ENCODE peak calls at places on chromosomes 11 and 22, in eight cellular contexts. I, W, T, Q, L, U, Y and B are unnamed samples.

GRCh38 chr11:114432893-114433292 is 6.4 kb upstream of the REXO2 start:
- DNase-seq in T (no peak), U (no peak), I (no peak), W (no peak), L (no peak), Y (no peak), Q (no peak), B (no peak)

GRCh38 chr22:20604092-20604747 is 96.8 kb downstream of the MED15 start:
- DNase-seq in I (no peak), U (no peak), T (no peak), Y (no peak), Q (no peak), W (no peak), L (no peak), B (no peak)

GRCh38 chr11:129613076-129613475 is 202.6 kb upstream of the TMEM45B start:
- DNase-seq in U (no peak), W (no peak), Y (peak; percentile 10), Q (no peak), L (no peak), T (no peak), I (no peak), B (no peak)

GRCh38 chr11:102046841-102047240 is 396 bp upstream of the CFAP300 start:
- DNase-seq in U (no peak), W (no peak), Q (no peak), Y (no peak), T (no peak), I (no peak), L (no peak), B (no peak)

GRCh38 chr11:104968856-104969776 is 742 bp upstream of the CASP4 start:
- DNase-seq in Y (peak; percentile 43), W (no peak), Q (no peak), U (peak; percentile 40), L (no peak), T (peak; percentile 34), I (no peak), B (no peak)

GRCh38 chr11:30489076-30489475 is 97.1 kb downstream of the MPPED2 start:
- DNase-seq in Y (no peak), L (no peak), T (no peak), Q (no peak), U (no peak), W (no peak), I (no peak), B (no peak)

GRCh38 chr11:79414644-79415317 is 26.0 kb downstream of the TENM4 start:
- DNase-seq in I (no peak), T (no peak), W (no peak), L (no peak), Q (no peak), U (peak; percentile 57), Y (no peak), B (no peak)

GRCh38 chr22:49312601-49313000 is 515.1 kb downstream of the BRD1 start:
- DNase-seq in T (no peak), U (no peak), W (no peak), Q (no peak), Y (no peak), I (no peak), L (no peak), B (no peak)

GRCh38 chr22:28904211-28904808 is 20.9 kb downstream of the ZNRF3 start:
- DNase-seq in U (no peak), I (no peak), Q (no peak), Y (no peak), L (no peak), T (no peak), W (no peak), B (no peak)

GRCh38 chr22:27192135-27192900 is 534.9 kb downstream of the MIAT start:
- DNase-seq in T (no peak), Y (no peak), U (peak; percentile 21), I (no peak), W (peak; percentile 55), L (no peak), Q (no peak), B (no peak)

GRCh38 chr11:110295487-110296225 is 758 bp downstream of the RDX start:
- DNase-seq in Y (peak; percentile 79), I (peak; percentile 70), T (peak; percentile 66), Q (peak; percentile 65), U (peak; percentile 54), L (no peak), W (peak; percentile 84), B (peak; percentile 42)

GRCh38 chr11:86486261-86487030 is 111.8 kb downstream of the CCDC81 start:
- DNase-seq in U (no peak), L (no peak), W (no peak), I (no peak), Q (no peak), T (no peak), Y (no peak), B (no peak)

GRCh38 chr22:24289781-24290181 is 19.1 kb downstream of the SPECC1L start:
- DNase-seq in W (no peak), Y (peak; percentile 54), L (no peak), I (no peak), U (no peak), T (no peak), Q (no peak), B (no peak)

GRCh38 chr11:32864555-32864954 is 28.1 kb upstream of the QSER1 start:
- DNase-seq in Y (no peak), I (no peak), Q (no peak), W (no peak), L (no peak), T (no peak), U (no peak), B (no peak)
- TF ChIP-seq CTCF in Y (no peak), I (no peak), Q (no peak), W (no peak), L (no peak), T (no peak), U (no peak), B (no peak)

GRCh38 chr11:497565-498296 is 9.3 kb downstream of the RNH1 start:
- DNase-seq in U (no peak), Q (no peak), I (no peak), L (no peak), T (no peak), W (no peak), Y (no peak), B (no peak)

GRCh38 chr11:492416-493226 is 14.4 kb downstream of the RNH1 start:
- DNase-seq in Q (no peak), W (no peak), U (no peak), L (no peak), I (no peak), T (no peak), Y (no peak), B (no peak)

GRCh38 chr11:496834-497564 is 10.0 kb downstream of the RNH1 start:
- DNase-seq in L (no peak), Q (no peak), Y (no peak), U (no peak), W (no peak), T (no peak), I (no peak), B (no peak)

GRCh38 chr11:495537-495931 is 11.5 kb downstream of the RNH1 start:
- DNase-seq in I (no peak), T (no peak), Y (no peak), W (no peak), Q (no peak), L (no peak), U (no peak), B (no peak)

DNA sequence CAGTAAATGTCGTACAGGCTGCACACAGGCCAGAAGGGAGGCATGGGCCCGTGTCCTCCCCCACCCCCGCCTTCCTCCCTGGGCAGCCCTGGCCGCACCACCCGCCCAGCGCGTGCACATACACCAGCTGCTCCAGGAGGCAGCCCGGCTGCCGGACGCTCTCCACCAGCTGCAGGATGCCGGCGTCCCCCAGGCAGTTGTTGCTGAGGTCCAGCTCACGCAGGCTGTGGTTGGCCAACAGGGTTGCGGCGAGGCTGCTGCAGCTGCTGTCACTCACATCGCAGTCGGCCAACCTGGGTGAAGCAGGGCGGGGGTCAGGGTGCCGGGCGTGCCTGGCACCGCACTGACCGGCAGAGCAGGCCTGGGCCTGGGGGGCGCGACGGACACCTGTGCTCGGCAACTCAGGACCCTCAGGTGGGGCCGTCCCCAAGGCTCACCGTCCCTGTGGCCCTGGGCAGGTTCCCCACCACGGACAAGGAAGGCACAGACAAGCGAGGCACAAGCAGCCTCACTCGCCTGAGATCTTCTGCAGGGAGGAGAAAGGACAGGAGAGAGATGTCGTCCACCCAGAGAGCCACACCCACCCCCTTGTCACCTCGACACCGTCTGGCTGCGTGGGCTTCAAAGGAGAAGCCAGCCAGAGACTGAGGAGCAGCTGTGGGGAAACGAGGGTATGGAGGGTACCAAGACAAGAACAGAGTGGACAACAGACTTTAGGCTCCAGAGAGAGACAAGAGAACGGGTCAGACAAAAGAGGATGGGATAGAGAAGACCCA is 12.1 kb downstream of the RNH1 start:
- DNase-seq in T (no peak), Q (no peak), W (no peak), L (peak; percentile 91), Y (no peak), U (peak; percentile 54), I (no peak), B (no peak)
- H3K27ac ChIP-seq in T (no peak overlapping the region), Q (no peak overlapping the region), W (no peak overlapping the region), L (peak overlapping the region; percentile 97), Y (no peak overlapping the region), U (peak overlapping the region; percentile 46), I (no peak overlapping the region), B (no peak overlapping the region)

GRCh38 chr11:37712246-37712645 is 1114.2 kb upstream of the RAG2 start:
- DNase-seq in L (no peak), T (no peak), U (no peak), I (no peak), Y (peak; percentile 60), Q (no peak), W (no peak), B (no peak)
- TF ChIP-seq CTCF in L (no peak), T (no peak), U (no peak), I (no peak), Y (peak; percentile 55), Q (no peak), W (no peak), B (no peak)

GRCh38 chr11:70209391-70209912 is 6.4 kb downstream of the FADD start:
- DNase-seq in L (no peak), I (no peak), W (no peak), T (no peak), U (no peak), Q (no peak), Y (no peak), B (no peak)

GRCh38 chr11:70210051-70210501 is 7.0 kb downstream of the FADD start:
- DNase-seq in T (no peak), Q (no peak), I (no peak), W (no peak), U (peak; percentile 36), L (no peak), Y (no peak), B (no peak)

GRCh38 chr11:70210516-70210915 is 7.4 kb downstream of the FADD start:
- DNase-seq in I (no peak), U (no peak), Q (no peak), Y (no peak), W (no peak), L (no peak), T (no peak), B (no peak)

GRCh38 chr11:70207531-70208131 is 4.5 kb downstream of the FADD start:
- DNase-seq in L (no peak), Q (no peak), T (no peak), W (no peak), Y (no peak), U (no peak), I (no peak), B (no peak)

DNA sequence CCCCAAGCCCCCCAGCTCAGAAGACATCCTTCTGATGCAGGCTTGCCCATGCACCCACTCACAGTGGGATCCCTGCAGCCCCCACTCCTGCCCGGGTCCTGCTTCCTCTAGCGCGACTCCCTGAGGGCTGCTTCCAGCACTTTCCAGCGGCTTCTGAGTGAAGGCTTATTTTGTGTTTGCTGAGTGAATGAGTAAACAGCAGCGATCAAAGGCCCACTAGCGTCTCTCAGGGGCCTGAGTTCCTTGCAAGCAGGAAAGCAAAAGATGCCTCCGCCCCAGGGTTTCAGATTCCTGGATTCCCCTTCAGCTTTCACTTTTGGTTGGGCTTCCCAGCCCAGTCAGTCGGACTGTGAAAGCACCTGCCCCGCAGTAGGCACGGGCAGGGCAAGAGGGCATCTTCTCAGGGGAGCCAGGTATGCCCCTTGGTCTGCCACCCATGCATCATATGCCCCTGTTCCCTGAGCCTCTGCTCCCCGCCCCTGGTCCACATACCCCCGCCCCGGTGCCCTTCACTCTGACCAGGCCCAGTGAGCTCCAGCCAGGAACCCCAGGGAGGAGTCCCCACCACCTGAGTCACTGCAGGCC is 9.2 kb downstream of the FADD start:
- DNase-seq in T (no peak), W (no peak), L (no peak), U (no peak), Y (no peak), Q (no peak), I (no peak), B (no peak)
- H3K27ac ChIP-seq in T (no peak overlapping the region), W (no peak overlapping the region), L (no peak overlapping the region), U (no peak overlapping the region), Y (no peak overlapping the region), Q (no peak overlapping the region), I (no peak overlapping the region), B (peak overlapping the region; percentile 26)